ENCODE peak calls at places on chromosome 11, in ten cellular contexts. O is CD4-positive, CD25-positive, alpha-beta regulatory T cell; K is upper lobe of right lung; R is endodermal cell; C is GM23248; Q is A549; W is cardiac muscle cell; J is fibroblast of lung; T is tibial nerve; M is right lobe of liver. V is an unnamed sample.
A peak's percentile ranks its signal among the peaks of the same experiment; 100 is the strongest.

GRCh38 chr11:109249597-109249996 is 172.4 kb upstream of the C11orf87 start:
- DNase-seq in O (no peak), K (no peak), R (no peak), C (no peak), Q (no peak), W (no peak), J (no peak), T (no peak), M (no peak), V (no peak)

GRCh38 chr11:65651589-65652510 is 10.9 kb downstream of the RELA start:
- DNase-seq in O (no peak), K (peak; percentile 77), R (peak; percentile 41), C (peak; percentile 71), Q (no peak), W (peak; percentile 48), J (peak; percentile 83), T (no peak), M (no peak), V (no peak)

GRCh38 chr11:122743949-122744876 is 88.7 kb downstream of the UBASH3B start:
- DNase-seq in O (peak; percentile 77), K (no peak), R (peak; percentile 54), C (no peak), Q (no peak), W (no peak), J (no peak), T (peak; percentile 29), M (no peak), V (peak; percentile 11)

GRCh38 chr11:78205256-78205655 is 16.5 kb downstream of the USP35 start:
- DNase-seq in O (no peak), K (peak; percentile 17), R (no peak), C (no peak), Q (no peak), W (no peak), J (no peak), T (no peak), M (no peak), V (no peak)

GRCh38 chr11:114050258-114050927 is 9.1 kb upstream of the ZBTB16 start:
- DNase-seq in O (no peak), K (no peak), R (no peak), C (no peak), Q (no peak), W (no peak), J (no peak), T (no peak), M (no peak), V (no peak)

GRCh38 chr11:64652586-64653387 is 61.8 kb downstream of the SLC22A12 start:
- DNase-seq in O (peak; percentile 55), K (peak; percentile 81), R (peak; percentile 98), C (peak; percentile 75), Q (peak; percentile 71), W (peak; percentile 81), J (peak; percentile 64), T (peak; percentile 94), M (peak; percentile 68), V (peak; percentile 74)

GRCh38 chr11:44814881-44815592 is 88.3 kb downstream of the TSPAN18 start:
- DNase-seq in O (no peak), K (peak; percentile 49), R (no peak), C (peak; percentile 64), Q (no peak), W (peak; percentile 72), J (peak; percentile 23), T (no peak), M (no peak), V (no peak)

GRCh38 chr11:62004473-62004872 is 37.0 kb upstream of the FTH1 start:
- DNase-seq in O (no peak), K (no peak), R (no peak), C (peak; percentile 47), Q (no peak), W (peak; percentile 97), J (peak; percentile 78), T (peak; percentile 9), M (no peak), V (no peak)

GRCh38 chr11:75508051-75508561 is 17.6 kb downstream of the GDPD5 start:
- DNase-seq in O (peak; percentile 79), K (no peak), R (no peak), C (no peak), Q (no peak), W (no peak), J (no peak), T (no peak), M (no peak), V (peak; percentile 35)

GRCh38 chr11:112719736-112720525 is 241.3 kb upstream of the NCAM1 start:
- DNase-seq in O (no peak), K (no peak), R (no peak), C (no peak), Q (no peak), W (no peak), J (no peak), T (no peak), M (no peak), V (no peak)

GRCh38 chr11:6557063-6557462 is 46.4 kb downstream of the RRP8 start:
- DNase-seq in O (no peak), K (no peak), R (peak; percentile 22), C (no peak), Q (no peak), W (no peak), J (no peak), T (no peak), M (no peak), V (no peak)
- H3K9me3 ChIP-seq in O (no peaks in the 10 kb centered on the region), K (no peaks in the 10 kb centered on the region), R (no peaks in the 10 kb centered on the region), C (no peaks in the 10 kb centered on the region), Q (no peaks in the 10 kb centered on the region), W (no peaks in the 10 kb centered on the region), J (no peaks in the 10 kb centered on the region), T (no peaks in the 10 kb centered on the region), M (no peaks in the 10 kb centered on the region), V (no peaks in the 10 kb centered on the region)

GRCh38 chr11:35148163-35148562 is 9.2 kb downstream of the CD44 start:
- DNase-seq in O (peak; percentile 57), K (no peak), R (no peak), C (peak; percentile 16), Q (no peak), W (no peak), J (no peak), T (no peak), M (no peak), V (peak; percentile 24)
- H3K9me3 ChIP-seq in O (no peaks in the 10 kb centered on the region), K (no peaks in the 10 kb centered on the region), R (peaks cover 3% of the 10 kb centered on the region), C (no peaks in the 10 kb centered on the region), Q (no peaks in the 10 kb centered on the region), W (no peaks in the 10 kb centered on the region), J (no peaks in the 10 kb centered on the region), T (no peaks in the 10 kb centered on the region), M (no peaks in the 10 kb centered on the region), V (peaks cover 6% of the 10 kb centered on the region)

GRCh38 chr11:2643746-2644145 is 56.0 kb downstream of the KCNQ1OT1 start:
- DNase-seq in O (no peak), K (no peak), R (no peak), C (no peak), Q (no peak), W (no peak), J (no peak), T (no peak), M (no peak), V (no peak)

GRCh38 chr11:2645779-2646118 is 54.0 kb downstream of the KCNQ1OT1 start:
- DNase-seq in O (no peak), K (no peak), R (no peak), C (no peak), Q (no peak), W (no peak), J (no peak), T (no peak), M (no peak), V (no peak)

GRCh38 chr11:2647167-2647566 is 52.6 kb downstream of the KCNQ1OT1 start:
- DNase-seq in O (no peak), K (no peak), R (no peak), C (no peak), Q (no peak), W (no peak), J (no peak), T (no peak), M (no peak), V (no peak)

GRCh38 chr11:2644844-2645778 is 54.7 kb downstream of the KCNQ1OT1 start:
- DNase-seq in O (no peak), K (no peak), R (no peak), C (no peak), Q (no peak), W (no peak), J (no peak), T (no peak), M (no peak), V (no peak)

DNA sequence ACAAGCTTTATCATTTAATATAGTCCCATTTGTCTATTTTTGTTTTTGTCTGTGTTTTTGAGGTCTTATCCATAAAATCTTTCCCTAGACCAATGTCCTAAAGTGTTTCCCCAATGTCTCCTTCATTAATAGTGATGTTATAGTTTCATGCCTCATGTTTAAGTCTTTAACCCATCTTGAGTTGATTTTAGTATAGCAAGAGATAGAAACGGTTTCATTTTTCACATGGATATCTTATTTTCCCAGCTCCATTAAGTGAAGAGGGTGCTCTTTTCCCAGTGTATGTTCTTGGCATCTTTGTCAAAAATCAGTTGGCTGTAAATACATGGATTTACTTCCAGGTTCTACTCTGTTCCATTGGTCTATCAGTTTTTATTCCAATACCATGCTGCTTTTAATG is 58.2 kb downstream of the KCNQ1OT1 start:
- DNase-seq in O (no peak), K (no peak), R (no peak), C (no peak), Q (no peak), W (no peak), J (no peak), T (no peak), M (no peak), V (no peak)
- H3K9me3 ChIP-seq in O (peaks cover 49% of the 10 kb centered on the region), K (peaks cover 24% of the 10 kb centered on the region), R (peaks cover 80% of the 10 kb centered on the region), C (peaks cover 22% of the 10 kb centered on the region), Q (peaks cover 74% of the 10 kb centered on the region), W (no peaks in the 10 kb centered on the region), J (peaks cover 3% of the 10 kb centered on the region), T (peaks cover 6% of the 10 kb centered on the region), M (no peaks in the 10 kb centered on the region), V (peaks cover 13% of the 10 kb centered on the region)

GRCh38 chr11:97856666-97857065 is 1164.1 kb upstream of the CNTN5 start:
- DNase-seq in O (no peak), K (no peak), R (peak; percentile 81), C (no peak), Q (no peak), W (no peak), J (no peak), T (no peak), M (no peak), V (no peak)

GRCh38 chr11:97854357-97854756 is 1166.4 kb upstream of the CNTN5 start:
- DNase-seq in O (no peak), K (no peak), R (no peak), C (no peak), Q (no peak), W (no peak), J (no peak), T (no peak), M (no peak), V (no peak)

GRCh38 chr11:97847730-97848129 is 1173.0 kb upstream of the CNTN5 start:
- DNase-seq in O (no peak), K (no peak), R (no peak), C (no peak), Q (no peak), W (no peak), J (no peak), T (no peak), M (no peak), V (no peak)

GRCh38 chr11:97854877-97855276 is 1165.9 kb upstream of the CNTN5 start:
- DNase-seq in O (no peak), K (no peak), R (peak; percentile 44), C (no peak), Q (no peak), W (no peak), J (no peak), T (no peak), M (no peak), V (no peak)

DNA sequence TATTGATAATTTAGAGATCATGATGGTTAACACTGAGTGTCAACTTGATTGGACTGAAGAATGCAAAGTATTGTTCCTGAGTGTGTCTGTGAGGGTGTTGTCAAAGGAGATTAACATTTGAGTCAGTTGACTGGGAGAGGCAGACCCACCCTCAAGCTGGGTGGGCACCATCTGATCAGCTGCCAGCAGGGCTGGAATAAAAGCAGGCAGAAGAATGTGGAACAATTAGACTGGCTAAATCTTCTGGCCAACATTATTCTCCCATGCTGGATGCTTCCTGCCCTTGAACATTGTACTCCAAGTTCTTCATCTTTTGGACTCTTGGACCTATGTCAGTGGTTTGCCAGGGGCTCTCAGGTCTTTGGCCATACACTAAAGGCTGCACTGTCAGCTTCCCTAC is 1170.0 kb upstream of the CNTN5 start:
- DNase-seq in O (no peak), K (no peak), R (no peak), C (no peak), Q (no peak), W (no peak), J (no peak), T (no peak), M (no peak), V (no peak)
- H3K9me3 ChIP-seq in O (peaks cover 3% of the 10 kb centered on the region), K (no peaks in the 10 kb centered on the region), R (no peaks in the 10 kb centered on the region), C (no peaks in the 10 kb centered on the region), Q (no peaks in the 10 kb centered on the region), W (no peaks in the 10 kb centered on the region), J (no peaks in the 10 kb centered on the region), T (no peaks in the 10 kb centered on the region), M (no peaks in the 10 kb centered on the region), V (no peaks in the 10 kb centered on the region)